ENCODE peak calls at places on chromosomes 13 and 19, in six cellular contexts. T is CD4-positive, alpha-beta T cell; Q is IMR-90; B is fibroblast of lung; H is RWPE1; Y is left ventricle myocardium inferior. R is an unnamed sample.
A peak's percentile ranks its signal among the peaks of the same experiment; 100 is the strongest.

GRCh38 chr13:25722893-25723292 is 328.9 kb downstream of the SHISA2 start:
- DNase-seq in T (no peak), Q (no peak), B (no peak), H (no peak), Y (no peak), R (no peak)

GRCh38 chr13:42101821-42102580 is 53.6 kb downstream of the DGKH start:
- DNase-seq in T (no peak), Q (no peak), B (no peak), H (no peak), Y (peak; percentile 20), R (no peak)

GRCh38 chr19:34067861-34068271 is 104.4 kb upstream of the LSM14A start:
- DNase-seq in T (no peak), Q (peak; percentile 34), B (no peak), H (peak; percentile 55), Y (no peak), R (no peak)

GRCh38 chr13:27053235-27053884 is 118.3 kb downstream of the USP12 start:
- DNase-seq in T (no peak), Q (no peak), B (no peak), H (no peak), Y (no peak), R (no peak)

GRCh38 chr13:97359181-97360057 is 74.5 kb upstream of the RAP2A start:
- DNase-seq in T (peak; percentile 27), Q (peak; percentile 92), B (peak; percentile 92), H (peak; percentile 51), Y (no peak), R (peak; percentile 18)

GRCh38 chr13:59546178-59546577 is 617.5 kb downstream of the DIAPH3 start:
- DNase-seq in T (no peak), Q (no peak), B (no peak), H (no peak), Y (no peak), R (no peak)

GRCh38 chr13:50635504-50635903 is 208.0 kb downstream of the DLEU7 start:
- DNase-seq in T (no peak), Q (no peak), B (peak; percentile 57), H (no peak), Y (no peak), R (no peak)

GRCh38 chr13:52779028-52779612 is 39.5 kb upstream of the CNMD start:
- DNase-seq in T (no peak), Q (no peak), B (no peak), H (no peak), Y (no peak), R (peak; percentile 7)

GRCh38 chr13:60146491-60146890 is 17.2 kb downstream of the DIAPH3 start:
- DNase-seq in T (no peak), Q (peak; percentile 49), B (peak; percentile 83), H (no peak), Y (no peak), R (no peak)

GRCh38 chr13:80341771-80342271 is 895 bp upstream of the SPRY2 start:
- DNase-seq in T (no peak), Q (peak; percentile 43), B (peak; percentile 62), H (no peak), Y (peak; percentile 66), R (peak; percentile 42)

GRCh38 chr19:7924651-7925170 is 1.2 kb downstream of the CTXN1 start:
- DNase-seq in T (no peak), Q (no peak), B (no peak), H (no peak), Y (no peak), R (no peak)

GRCh38 chr19:53422551-53422950 is 9.2 kb upstream of the ZNF761 start:
- DNase-seq in T (no peak), Q (no peak), B (no peak), H (no peak), Y (no peak), R (no peak)

GRCh38 chr19:34847393-34847792 is 74.4 kb upstream of the ZNF599 start:
- DNase-seq in T (no peak), Q (no peak), B (no peak), H (no peak), Y (no peak), R (no peak)

GRCh38 chr13:20254076-20254475 is 22.0 kb upstream of the GJB6 start:
- DNase-seq in T (no peak), Q (no peak), B (no peak), H (no peak), Y (no peak), R (no peak)

GRCh38 chr19:23991170-23991569 is 76.5 kb downstream of the ZNF726 start:
- DNase-seq in T (no peak), Q (no peak), B (no peak), H (no peak), Y (no peak), R (no peak)

GRCh38 chr19:16637535-16637934 is 9.5 kb upstream of the MED26 start:
- DNase-seq in T (no peak), Q (peak; percentile 27), B (no peak), H (no peak), Y (no peak), R (no peak)
- H3K27ac ChIP-seq in T (no peak overlapping the region), Q (no peak overlapping the region), B (no peak overlapping the region), H (no peak overlapping the region), Y (no peak overlapping the region), R (no peak overlapping the region)

DNA sequence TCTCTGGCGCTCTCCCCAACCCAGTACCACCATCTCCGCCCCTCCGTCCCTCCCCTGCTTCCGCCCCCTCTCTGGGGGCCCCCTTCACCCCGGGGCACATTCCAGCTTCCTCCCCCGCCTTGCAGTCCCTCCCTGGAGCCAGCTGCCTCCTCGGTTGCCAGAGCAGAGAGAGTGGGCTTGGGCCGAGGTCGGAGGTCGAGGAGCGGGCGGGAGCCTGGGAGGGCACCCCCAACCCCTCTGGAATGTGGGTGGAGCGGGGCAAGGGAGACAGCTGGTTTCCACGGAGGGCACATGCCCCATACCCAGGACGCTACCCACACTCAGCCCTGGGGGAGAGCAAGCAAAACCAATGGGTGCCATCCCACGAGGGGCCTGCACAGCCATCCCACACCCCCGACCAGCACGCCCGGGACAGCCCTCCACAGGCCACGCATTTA is 6.4 kb upstream of the CIRBP start:
- DNase-seq in T (no peak), Q (no peak), B (no peak), H (no peak), Y (no peak), R (no peak)
- H3K27ac ChIP-seq in T (peak overlapping the region; percentile 98), Q (peak overlapping the region; percentile 93), B (peak overlapping the region; percentile 95), H (peak overlapping the region; percentile 100), Y (peak overlapping the region; percentile 100), R (no peak overlapping the region)

GRCh38 chr13:46715363-46715762 is 81.6 kb downstream of the ESD start:
- DNase-seq in T (no peak), Q (no peak), B (no peak), H (no peak), Y (no peak), R (no peak)
- H3K27ac ChIP-seq in T (no peak overlapping the region), Q (no peak overlapping the region), B (no peak overlapping the region), H (no peak overlapping the region), Y (no peak overlapping the region), R (no peak overlapping the region)

GRCh38 chr13:23575632-23576031 is 5.4 kb downstream of the TNFRSF19 start:
- DNase-seq in T (no peak), Q (no peak), B (no peak), H (no peak), Y (no peak), R (no peak)

GRCh38 chr13:23570099-23570926 is at the start of gene TNFRSF19:
- DNase-seq in T (no peak), Q (peak; percentile 91), B (peak; percentile 84), H (no peak), Y (peak; percentile 45), R (no peak)

GRCh38 chr13:23570931-23571330 is 719 bp downstream of the TNFRSF19 start:
- DNase-seq in T (no peak), Q (peak; percentile 54), B (peak; percentile 62), H (no peak), Y (no peak), R (no peak)

GRCh38 chr13:23572836-23573235 is 2.6 kb downstream of the TNFRSF19 start:
- DNase-seq in T (no peak), Q (no peak), B (no peak), H (no peak), Y (no peak), R (no peak)

DNA sequence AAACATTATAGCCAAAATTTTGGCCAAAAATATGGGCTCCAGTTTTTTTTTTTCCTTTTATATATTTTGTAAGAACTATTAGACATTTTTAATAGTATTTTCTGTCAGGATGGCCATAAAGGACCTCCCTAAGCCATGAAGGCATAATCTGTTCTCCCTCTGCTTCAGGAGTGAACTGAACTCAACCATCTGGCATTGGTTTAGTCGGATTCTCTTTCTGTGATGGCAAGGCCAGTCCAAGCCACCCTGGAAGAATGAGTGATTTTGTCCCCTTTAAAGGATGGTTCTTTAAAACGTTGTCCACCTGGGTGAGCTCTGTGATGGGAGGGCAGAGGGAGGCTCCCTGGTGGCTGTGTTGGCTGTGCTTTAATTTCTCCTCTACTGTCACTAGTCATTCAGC is 4.2 kb downstream of the TNFRSF19 start:
- DNase-seq in T (no peak), Q (no peak), B (no peak), H (no peak), Y (no peak), R (no peak)
- H3K27ac ChIP-seq in T (no peak overlapping the region), Q (no peak overlapping the region), B (no peak overlapping the region), H (no peak overlapping the region), Y (peak overlapping the region; percentile 42), R (no peak overlapping the region)

DNA sequence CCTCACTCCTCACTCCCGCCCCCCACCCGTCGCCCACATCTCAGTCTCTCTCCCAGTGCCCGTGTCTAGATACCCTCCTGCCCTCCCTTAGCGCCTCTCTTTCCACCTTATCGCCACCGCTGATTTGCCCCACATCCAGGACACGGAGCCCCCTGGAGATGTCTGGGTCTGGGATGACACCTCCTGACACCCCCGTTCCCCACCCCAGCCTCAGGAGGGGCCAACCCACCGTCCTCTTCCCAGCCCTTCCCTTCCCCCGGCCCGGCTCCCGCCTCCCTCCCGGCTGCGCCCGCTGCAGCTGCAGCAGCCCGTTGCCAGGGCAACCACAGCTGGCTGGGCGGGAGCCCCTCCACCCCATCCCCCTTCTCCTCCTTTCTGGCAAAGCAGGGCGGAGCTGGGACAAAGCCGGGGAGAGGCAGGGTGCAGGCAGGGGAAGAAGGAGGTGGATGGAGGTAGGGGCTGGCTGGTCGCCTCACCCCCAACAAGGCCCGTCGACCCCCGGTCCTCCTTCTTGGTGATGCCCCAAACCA is 13.5 kb downstream of the DPF1 start:
- DNase-seq in T (no peak), Q (peak; percentile 28), B (peak; percentile 77), H (no peak), Y (peak; percentile 74), R (peak; percentile 61)
- H3K27ac ChIP-seq in T (no peak overlapping the region), Q (no peak overlapping the region), B (peak overlapping the region; percentile 54), H (peak overlapping the region; percentile 98), Y (peak overlapping the region; percentile 83), R (peak overlapping the region; percentile 84)

GRCh38 chr13:99385940-99386339 is 78.7 kb upstream of the GPR183 start:
- DNase-seq in T (no peak), Q (no peak), B (no peak), H (no peak), Y (no peak), R (no peak)

GRCh38 chr13:99386495-99386894 is 79.3 kb upstream of the GPR183 start:
- DNase-seq in T (no peak), Q (no peak), B (no peak), H (no peak), Y (no peak), R (no peak)

GRCh38 chr13:99388334-99388923 is 81.2 kb upstream of the GPR183 start:
- DNase-seq in T (no peak), Q (no peak), B (no peak), H (no peak), Y (no peak), R (no peak)

GRCh38 chr13:99385161-99385560 is 78.0 kb upstream of the GPR183 start:
- DNase-seq in T (no peak), Q (no peak), B (no peak), H (no peak), Y (no peak), R (no peak)

GRCh38 chr13:99386911-99387788 is 80.0 kb upstream of the GPR183 start:
- DNase-seq in T (peak; percentile 84), Q (no peak), B (no peak), H (peak; percentile 10), Y (peak; percentile 45), R (no peak)
- H3K27ac ChIP-seq in T (peak overlapping the region; percentile 57), Q (no peak overlapping the region), B (no peak overlapping the region), H (no peak overlapping the region), Y (no peak overlapping the region), R (no peak overlapping the region)